ENCODE peak calls at places on chromosome 18, in seven cellular contexts. W, K, E, P, L, T and O are unnamed samples.

GRCh38 chr18:35406666-35407065 is 29.5 kb upstream of the ZNF396 start:
- DNase-seq in W (no peak), K (no peak), E (no peak), P (no peak), L (no peak), T (no peak), O (no peak)

GRCh38 chr18:36186461-36187137 is 698 bp upstream of the MOCOS start:
- DNase-seq in W (peak), K (no peak), E (peak), P (no peak), L (no peak), T (peak), O (peak)

GRCh38 chr18:37231251-37231650 is 334.3 kb downstream of the CELF4 start:
- DNase-seq in W (no peak), K (no peak), E (no peak), P (no peak), L (no peak), T (no peak), O (no peak)

GRCh38 chr18:48462510-48462909 is 53.3 kb upstream of the ZBTB7C start:
- DNase-seq in W (no peak), K (no peak), E (no peak), P (no peak), L (no peak), T (no peak), O (peak)

GRCh38 chr18:42477261-42477660 is 522.2 kb downstream of the PIK3C3 start:
- DNase-seq in W (no peak), K (no peak), E (no peak), P (no peak), L (no peak), T (no peak), O (no peak)

GRCh38 chr18:59054892-59055291 is 84.8 kb upstream of the SEC11C start:
- DNase-seq in W (no peak), K (no peak), E (no peak), P (no peak), L (no peak), T (no peak), O (peak)

GRCh38 chr18:58831610-58832009 is 33.1 kb upstream of the ZNF532 start:
- DNase-seq in W (no peak), K (no peak), E (no peak), P (no peak), L (no peak), T (no peak), O (no peak)

GRCh38 chr18:34787931-34788532 is 77.9 kb downstream of the DTNA start:
- DNase-seq in W (peak), K (no peak), E (peak), P (peak), L (peak), T (peak), O (peak)

GRCh38 chr18:61901334-61901986 is 8.7 kb upstream of the RNF152 start:
- DNase-seq in W (peak), K (no peak), E (peak), P (peak), L (peak), T (peak), O (peak)

GRCh38 chr18:37674570-37674969 is 109.0 kb upstream of the CELF4 start:
- DNase-seq in W (no peak), K (no peak), E (no peak), P (peak), L (no peak), T (no peak), O (no peak)

GRCh38 chr18:69636529-69637301 is 236.0 kb downstream of the DOK6 start:
- DNase-seq in W (no peak), K (peak), E (no peak), P (no peak), L (no peak), T (peak), O (no peak)

GRCh38 chr18:55343396-55344073 is 244.5 kb downstream of the TCF4 start:
- DNase-seq in W (no peak), K (no peak), E (peak), P (no peak), L (no peak), T (no peak), O (peak)

GRCh38 chr18:78292602-78293001 is 687.0 kb upstream of the SALL3 start:
- DNase-seq in W (no peak), K (no peak), E (no peak), P (no peak), L (no peak), T (no peak), O (no peak)

GRCh38 chr18:30971338-30971956 is 71.1 kb downstream of the DSC3 start:
- DNase-seq in W (peak), K (no peak), E (peak), P (peak), L (no peak), T (peak), O (no peak)

GRCh38 chr18:2716394-2717326 is 61.1 kb downstream of the SMCHD1 start:
- DNase-seq in W (no peak), K (no peak), E (no peak), P (no peak), L (no peak), T (no peak), O (no peak)

GRCh38 chr18:78675231-78675630 is 304.4 kb upstream of the SALL3 start:
- DNase-seq in W (no peak), K (no peak), E (no peak), P (no peak), L (no peak), T (no peak), O (no peak)

GRCh38 chr18:46220116-46220515 is 115.9 kb downstream of the HAUS1 start:
- DNase-seq in W (no peak), K (no peak), E (no peak), P (no peak), L (no peak), T (no peak), O (no peak)

GRCh38 chr18:49843131-49843530 is 29.8 kb upstream of the ACAA2 start:
- DNase-seq in W (no peak), K (no peak), E (no peak), P (no peak), L (no peak), T (no peak), O (no peak)

GRCh38 chr18:49842656-49843055 is 29.3 kb upstream of the ACAA2 start:
- DNase-seq in W (no peak), K (no peak), E (no peak), P (no peak), L (no peak), T (no peak), O (no peak)

GRCh38 chr18:49843778-49844625 is 30.7 kb upstream of the ACAA2 start:
- DNase-seq in W (no peak), K (no peak), E (no peak), P (no peak), L (no peak), T (no peak), O (no peak)

GRCh38 chr18:49839012-49839411 is 25.7 kb upstream of the ACAA2 start:
- DNase-seq in W (no peak), K (no peak), E (no peak), P (peak), L (no peak), T (no peak), O (no peak)

GRCh38 chr18:49841236-49842217 is 28.2 kb upstream of the ACAA2 start:
- DNase-seq in W (no peak), K (no peak), E (no peak), P (no peak), L (no peak), T (no peak), O (no peak)
- TF ChIP-seq JUND in W (no peak), K (no peak), E (no peak), P (no peak), L (no peak), T (no peak), O (no peak)

GRCh38 chr18:814300-815084 is 2.5 kb upstream of the YES1 start:
- DNase-seq in W (no peak), K (no peak), E (peak), P (no peak), L (no peak), T (no peak), O (no peak)

GRCh38 chr18:813405-814071 is 1.5 kb upstream of the YES1 start:
- DNase-seq in W (no peak), K (no peak), E (no peak), P (no peak), L (no peak), T (no peak), O (no peak)

GRCh38 chr18:811192-812122 is 585 bp downstream of the YES1 start:
- DNase-seq in W (no peak), K (no peak), E (no peak), P (no peak), L (no peak), T (no peak), O (peak)

GRCh38 chr18:812123-812672 is at the start of gene YES1:
- DNase-seq in W (peak), K (no peak), E (peak), P (peak), L (no peak), T (peak), O (peak)

GRCh38 chr18:812673-813404 is 797 bp upstream of the YES1 start:
- DNase-seq in W (peak), K (no peak), E (peak), P (peak), L (peak), T (peak), O (peak)
- TF ChIP-seq JUND in W (no peak), K (no peak), E (peak), P (no peak), L (no peak), T (no peak), O (no peak)

GRCh38 chr18:183769-184168 is 25.4 kb downstream of the USP14 start:
- DNase-seq in W (peak), K (no peak), E (peak), P (no peak), L (no peak), T (no peak), O (no peak)
- TF ChIP-seq JUND in W (no peak), K (no peak), E (no peak), P (no peak), L (no peak), T (no peak), O (no peak)

GRCh38 chr18:7415081-7415894 is 151.8 kb upstream of the PTPRM start:
- DNase-seq in W (no peak), K (no peak), E (no peak), P (no peak), L (no peak), T (no peak), O (no peak)

GRCh38 chr18:7413906-7414305 is 153.2 kb upstream of the PTPRM start:
- DNase-seq in W (no peak), K (no peak), E (no peak), P (no peak), L (no peak), T (no peak), O (no peak)

GRCh38 chr18:7417742-7418141 is 149.4 kb upstream of the PTPRM start:
- DNase-seq in W (no peak), K (no peak), E (no peak), P (no peak), L (no peak), T (no peak), O (no peak)

GRCh38 chr18:7414459-7414858 is 152.7 kb upstream of the PTPRM start:
- DNase-seq in W (no peak), K (no peak), E (no peak), P (no peak), L (no peak), T (no peak), O (no peak)
- TF ChIP-seq JUND in W (no peak), K (no peak), E (no peak), P (no peak), L (no peak), T (no peak), O (no peak)

DNA sequence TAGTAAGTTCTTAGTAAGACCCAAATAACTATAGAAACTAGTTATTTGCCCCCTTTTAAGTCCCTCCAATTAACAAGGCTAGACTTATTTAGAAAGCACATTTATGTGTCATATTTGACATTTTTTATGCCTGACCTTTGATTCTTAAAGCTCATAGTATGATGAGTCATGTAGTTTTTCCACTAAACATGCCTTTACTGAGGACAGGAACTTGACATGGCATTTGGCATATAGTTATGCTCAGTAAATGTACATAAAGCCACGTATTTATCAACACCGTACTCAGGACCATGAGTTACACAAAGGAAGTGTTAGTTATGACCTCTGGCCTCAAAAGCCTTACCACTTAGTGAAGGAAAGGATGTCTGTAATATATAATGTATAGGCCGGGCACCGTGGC is 78.9 kb downstream of the GNAL start:
- DNase-seq in W (no peak), K (no peak), E (no peak), P (no peak), L (no peak), T (no peak), O (no peak)
- TF ChIP-seq JUND in W (no peak), K (no peak), E (no peak), P (no peak), L (no peak), T (no peak), O (no peak)

GRCh38 chr18:40911582-40912254 is 1043.3 kb upstream of the PIK3C3 start:
- DNase-seq in W (no peak), K (no peak), E (no peak), P (no peak), L (no peak), T (no peak), O (no peak)
- TF ChIP-seq JUND in W (no peak), K (no peak), E (no peak), P (no peak), L (no peak), T (no peak), O (no peak)

GRCh38 chr18:7520200-7520780 is 46.8 kb upstream of the PTPRM start:
- DNase-seq in W (no peak), K (no peak), E (no peak), P (no peak), L (no peak), T (no peak), O (no peak)
- TF ChIP-seq JUND in W (no peak), K (no peak), E (no peak), P (no peak), L (no peak), T (no peak), O (no peak)

DNA sequence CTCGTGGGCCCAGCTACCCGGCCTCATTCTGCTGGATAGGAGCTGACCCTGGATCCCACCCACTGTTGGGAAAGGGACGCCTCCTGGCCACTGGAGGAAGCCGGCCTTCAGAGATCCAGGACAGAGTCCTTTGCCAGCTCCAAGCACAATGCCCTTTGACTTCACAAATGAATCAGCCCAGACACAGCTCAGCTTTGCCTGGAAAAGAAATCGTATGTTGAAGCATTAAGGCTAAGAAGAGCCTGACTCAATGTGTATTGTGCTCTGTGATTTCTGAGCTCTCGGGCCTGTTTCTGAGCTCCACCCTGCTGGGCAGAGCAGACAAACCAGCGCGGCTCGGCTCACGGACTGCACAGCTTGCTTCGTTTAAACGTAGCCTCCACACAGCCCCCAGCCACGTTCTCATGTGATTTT is 162.9 kb upstream of the APCDD1 start:
- DNase-seq in W (no peak), K (no peak), E (no peak), P (no peak), L (no peak), T (no peak), O (no peak)
- TF ChIP-seq JUND in W (no peak), K (no peak), E (no peak), P (no peak), L (no peak), T (no peak), O (no peak)